ENCODE peak calls at places on chromosome 1, in four cellular contexts. I, S, X and T are unnamed samples.

GRCh38 chr1:62386351-62387121 is 50.3 kb upstream of the USP1 start:
- DNase-seq in I (no peak), S (peak; percentile 88), X (no peak), T (no peak)

GRCh38 chr1:235100124-235100801 is 28.4 kb downstream of the TOMM20 start:
- DNase-seq in I (no peak), S (peak; percentile 52), X (peak; percentile 66), T (no peak)

GRCh38 chr1:228274452-228275153 is 66.8 kb downstream of the OBSCN start:
- DNase-seq in I (no peak), S (no peak), X (no peak), T (no peak)

GRCh38 chr1:8374812-8375211 is 56.9 kb downstream of the SLC45A1 start:
- DNase-seq in I (peak; percentile 62), S (peak; percentile 49), X (no peak), T (no peak)

GRCh38 chr1:46184920-46185658 is 8.8 kb upstream of the P3R3URF start:
- DNase-seq in I (peak; percentile 45), S (no peak), X (no peak), T (no peak)

GRCh38 chr1:86776108-86776507 is 71.7 kb downstream of the SH3GLB1 start:
- DNase-seq in I (no peak), S (no peak), X (no peak), T (no peak)

GRCh38 chr1:81113688-81114087 is 687.0 kb upstream of the ADGRL2 start:
- DNase-seq in I (no peak), S (no peak), X (no peak), T (peak; percentile 15)

GRCh38 chr1:32887623-32888022 is 1.3 kb downstream of the HPCA start:
- DNase-seq in I (no peak), S (no peak), X (no peak), T (no peak)

GRCh38 chr1:115727706-115728249 is 40.7 kb downstream of the CASQ2 start:
- DNase-seq in I (no peak), S (peak; percentile 89), X (no peak), T (no peak)

GRCh38 chr1:53626576-53626975 is 112.4 kb downstream of the GLIS1 start:
- DNase-seq in I (no peak), S (no peak), X (no peak), T (no peak)

GRCh38 chr1:32549601-32550000 is 10.4 kb downstream of the ZBTB8A start:
- DNase-seq in I (no peak), S (no peak), X (no peak), T (no peak)

GRCh38 chr1:172321429-172321828 is 99.1 kb upstream of the C1orf105 start:
- DNase-seq in I (no peak), S (no peak), X (no peak), T (no peak)

GRCh38 chr1:244881552-244882280 is 17.4 kb upstream of the HNRNPU start:
- DNase-seq in I (no peak), S (no peak), X (no peak), T (no peak)
- TF ChIP-seq MXI1 in I (no peak), S (no peak), X (no peak), T (no peak)

GRCh38 chr1:29657816-29658215 is 421.5 kb downstream of the PTPRU start:
- DNase-seq in I (no peak), S (no peak), X (no peak), T (no peak)

GRCh38 chr1:29653034-29653810 is 416.9 kb downstream of the PTPRU start:
- DNase-seq in I (no peak), S (no peak), X (no peak), T (no peak)

GRCh38 chr1:29653886-29654450 is 417.6 kb downstream of the PTPRU start:
- DNase-seq in I (no peak), S (no peak), X (no peak), T (no peak)

GRCh38 chr1:29655945-29656866 is 419.9 kb downstream of the PTPRU start:
- DNase-seq in I (peak; percentile 35), S (no peak), X (no peak), T (peak; percentile 53)

GRCh38 chr1:29655145-29655544 is 418.8 kb downstream of the PTPRU start:
- DNase-seq in I (no peak), S (no peak), X (peak; percentile 15), T (no peak)
- TF ChIP-seq JUND in I (no peak), S (no peak), X (no peak), T (no peak)

GRCh38 chr1:193763313-193763712 is 576.9 kb upstream of the B3GALT2 start:
- DNase-seq in I (no peak), S (no peak), X (no peak), T (no peak)
- TF ChIP-seq MXI1 in I (no peak), S (no peak), X (no peak), T (no peak)

DNA sequence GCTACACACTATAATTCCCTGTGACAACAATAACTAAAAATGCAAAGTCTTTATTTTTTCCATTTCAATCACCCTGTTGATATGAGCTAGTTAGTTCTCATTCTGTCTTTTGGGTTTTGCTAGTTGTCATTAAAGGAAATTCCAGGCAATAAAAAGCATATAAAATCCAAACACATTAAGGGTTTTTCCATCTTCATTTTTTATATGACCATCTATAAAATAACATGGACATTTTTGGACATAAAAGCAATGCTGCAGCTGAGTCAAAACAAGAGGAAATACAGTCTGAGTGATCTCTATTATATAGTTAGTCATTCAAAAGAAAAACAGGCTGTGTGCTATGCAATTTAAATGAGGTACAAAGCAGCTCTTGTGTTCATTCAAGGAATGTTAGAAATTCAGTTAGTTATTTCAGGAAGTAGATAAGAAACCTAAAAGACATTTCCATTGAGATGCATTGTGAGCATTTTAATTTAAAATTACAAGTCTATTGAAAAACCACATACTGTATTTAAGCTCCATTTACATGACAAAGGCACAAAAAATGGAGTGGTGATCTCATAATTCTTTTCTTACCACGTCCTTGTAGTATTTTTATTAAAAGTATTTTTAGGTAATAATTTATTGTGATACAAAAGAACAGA is 67.3 kb upstream of the BCL10 start:
- DNase-seq in I (no peak), S (peak; percentile 66), X (no peak), T (no peak)
- TF ChIP-seq JUND in I (no peak), S (no peak), X (no peak), T (peak; percentile 53)

GRCh38 chr1:58764294-58764978 is 19.4 kb downstream of the JUN start:
- DNase-seq in I (no peak), S (no peak), X (no peak), T (no peak)

GRCh38 chr1:58767143-58767542 is 16.7 kb downstream of the JUN start:
- DNase-seq in I (no peak), S (no peak), X (no peak), T (no peak)

GRCh38 chr1:58765016-58765415 is 18.8 kb downstream of the JUN start:
- DNase-seq in I (no peak), S (no peak), X (no peak), T (no peak)

GRCh38 chr1:58762806-58763205 is 21.0 kb downstream of the JUN start:
- DNase-seq in I (no peak), S (no peak), X (no peak), T (no peak)

GRCh38 chr1:58763214-58763613 is 20.6 kb downstream of the JUN start:
- DNase-seq in I (no peak), S (peak; percentile 82), X (no peak), T (no peak)
- TF ChIP-seq MXI1 in I (no peak), S (no peak), X (no peak), T (no peak)

GRCh38 chr1:150513275-150513885 is 2.2 kb upstream of the FALEC start:
- DNase-seq in I (peak; percentile 74), S (no peak), X (no peak), T (no peak)

GRCh38 chr1:150511985-150512660 is 3.4 kb upstream of the FALEC start:
- DNase-seq in I (no peak), S (no peak), X (no peak), T (no peak)

GRCh38 chr1:150514260-150514659 is 1.3 kb upstream of the FALEC start:
- DNase-seq in I (no peak), S (no peak), X (no peak), T (no peak)

GRCh38 chr1:150511551-150511950 is 3.6 kb downstream of the ECM1 start:
- DNase-seq in I (no peak), S (no peak), X (no peak), T (no peak)

GRCh38 chr1:150512846-150513245 is 2.7 kb upstream of the FALEC start:
- DNase-seq in I (no peak), S (no peak), X (no peak), T (no peak)
- TF ChIP-seq JUND in I (no peak), S (no peak), X (no peak), T (no peak)

DNA sequence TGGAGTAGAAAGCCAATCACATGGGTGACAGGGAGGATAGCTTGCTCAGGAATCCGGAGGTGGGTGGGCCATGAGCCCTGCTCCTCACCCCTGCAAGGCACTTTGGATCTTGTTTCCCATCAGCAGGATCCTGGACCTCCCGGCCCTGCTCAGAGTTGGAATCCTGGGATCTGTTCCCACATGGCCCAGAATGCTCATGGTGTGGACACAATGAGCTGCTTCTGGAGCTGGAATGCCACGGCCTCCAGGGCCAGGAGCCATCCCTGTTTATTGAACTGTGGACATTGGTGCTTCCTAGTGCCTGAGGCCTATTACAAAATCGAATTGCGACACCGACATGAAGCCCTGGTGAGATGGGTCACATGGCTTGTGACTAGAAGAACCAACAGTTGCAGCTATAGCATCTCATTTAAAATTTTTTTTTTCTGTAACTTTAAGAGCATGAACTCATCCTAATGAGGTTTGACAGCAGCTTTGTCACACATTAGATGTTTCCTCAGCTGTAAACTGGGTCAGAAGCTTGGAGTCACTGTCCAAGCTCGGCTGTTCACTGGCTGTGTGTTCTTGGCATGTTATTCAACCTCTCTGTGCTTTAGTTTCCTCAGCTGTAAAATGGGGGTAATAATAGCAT is 40.4 kb upstream of the GOLT1A start:
- DNase-seq in I (no peak), S (peak; percentile 97), X (no peak), T (no peak)
- TF ChIP-seq MXI1 in I (no peak), S (peak; percentile 83), X (no peak), T (no peak)